ENCODE peak calls at places on chromosomes 6 and 20, in four cellular contexts. O is gastrocnemius medialis, V is endothelial cell of umbilical vein, Z is IMR-90. X is an unnamed sample.
A peak's percentile ranks its signal among the peaks of the same experiment; 100 is the strongest.

GRCh38 chr6:51398793-51399192 is 580.1 kb downstream of the TFAP2B start:
- DNase-seq in V (no peak), Z (no peak), O (no peak), X (no peak)

GRCh38 chr6:116511424-116512131 is at the start of gene CALHM5:
- DNase-seq in Z (peak; percentile 94), V (peak; percentile 91), O (no peak), X (peak; percentile 34)

GRCh38 chr20:44770480-44771171 is 25.0 kb downstream of the KCNK15 start:
- DNase-seq in O (no peak), V (no peak), Z (no peak), X (no peak)

GRCh38 chr6:27472182-27472616 is 706 bp downstream of the ZNF184 start:
- DNase-seq in V (peak; percentile 74), O (peak; percentile 19), Z (peak; percentile 87), X (peak; percentile 45)

GRCh38 chr6:7821426-7821825 is 89.2 kb downstream of the TXNDC5 start:
- DNase-seq in O (no peak), V (no peak), Z (peak; percentile 34), X (no peak)

GRCh38 chr6:121573466-121573865 is 138.0 kb downstream of the GJA1 start:
- DNase-seq in O (no peak), Z (no peak), V (peak; percentile 66), X (no peak)

GRCh38 chr6:170031096-170031471 is 259.8 kb downstream of the DLL1 start:
- DNase-seq in V (no peak), Z (no peak), O (no peak), X (no peak)

GRCh38 chr6:95321106-95321505 is 256.2 kb upstream of the MANEA start:
- DNase-seq in V (no peak), O (no peak), Z (peak; percentile 30), X (no peak)

GRCh38 chr6:6522709-6523108 is 65.8 kb upstream of the LY86 start:
- DNase-seq in V (no peak), Z (no peak), O (no peak), X (no peak)

GRCh38 chr20:58342104-58342945 is 32.8 kb downstream of the RAB22A start:
- DNase-seq in O (no peak), V (peak; percentile 69), Z (peak; percentile 67), X (no peak)

GRCh38 chr6:38603492-38603891 is 36.2 kb downstream of the BTBD9 start:
- DNase-seq in V (no peak), O (no peak), Z (no peak), X (no peak)

GRCh38 chr20:31551581-31552081 is 37.4 kb downstream of the HM13 start:
- DNase-seq in Z (no peak), V (no peak), O (no peak), X (no peak)

GRCh38 chr6:18415671-18416340 is 28.7 kb downstream of the RNF144B start:
- DNase-seq in Z (peak; percentile 48), O (peak; percentile 60), V (peak; percentile 55), X (no peak)

GRCh38 chr6:82144852-82145332 is 102.7 kb downstream of the IBTK start:
- DNase-seq in V (peak; percentile 75), Z (peak; percentile 93), O (peak; percentile 48), X (peak; percentile 63)

GRCh38 chr6:107421696-107422256 is 37.6 kb downstream of the PDSS2 start:
- DNase-seq in Z (no peak), V (no peak), O (no peak), X (no peak)

GRCh38 chr6:107414246-107414645 is 45.1 kb downstream of the PDSS2 start:
- DNase-seq in Z (no peak), V (no peak), O (no peak), X (no peak)

GRCh38 chr6:107416179-107416578 is 43.2 kb downstream of the PDSS2 start:
- DNase-seq in Z (no peak), O (no peak), V (no peak), X (no peak)

GRCh38 chr6:107419747-107420146 is 39.6 kb downstream of the PDSS2 start:
- DNase-seq in Z (no peak), V (no peak), O (no peak), X (no peak)

GRCh38 chr6:107418118-107418517 is 41.2 kb downstream of the PDSS2 start:
- DNase-seq in Z (peak; percentile 10), V (no peak), O (no peak), X (no peak)
- TF ChIP-seq CTCF in Z (peak; percentile 20), V (peak; percentile 46), O (no peak), X (no peak)

GRCh38 chr20:12936524-12936923 is 72.2 kb upstream of the SPTLC3 start:
- DNase-seq in V (no peak), Z (no peak), O (no peak), X (no peak)
- H3K4me1 ChIP-seq in V (peaks cover 6% of the 10 kb centered on the region), Z (no peaks in the 10 kb centered on the region), O (no peaks in the 10 kb centered on the region), X (no peaks in the 10 kb centered on the region)

GRCh38 chr20:10430704-10431103 is 3.3 kb downstream of the MKKS start:
- DNase-seq in O (no peak), V (no peak), Z (no peak), X (no peak)
- H3K27ac ChIP-seq in O (no peak overlapping the region), V (no peak overlapping the region), Z (no peak overlapping the region), X (no peak overlapping the region)

GRCh38 chr6:118963003-118963402 is 28.0 kb upstream of the MCM9 start:
- DNase-seq in O (no peak), Z (peak; percentile 10), V (peak; percentile 5), X (no peak)
- TF ChIP-seq CTCF in O (no peak), Z (peak; percentile 33), V (no peak), X (peak; percentile 33)

GRCh38 chr6:21998539-21998938 is 298.3 kb downstream of the PRL start:
- DNase-seq in Z (no peak), V (no peak), O (no peak), X (no peak)

GRCh38 chr6:21999012-21999528 is 297.8 kb downstream of the PRL start:
- DNase-seq in Z (peak; percentile 76), V (peak; percentile 89), O (no peak), X (no peak)

GRCh38 chr6:21996425-21997207 is 300.2 kb downstream of the PRL start:
- DNase-seq in V (peak; percentile 6), O (no peak), Z (no peak), X (no peak)

GRCh38 chr6:21995318-21995717 is 301.5 kb downstream of the PRL start:
- DNase-seq in Z (no peak), O (no peak), V (no peak), X (no peak)

DNA sequence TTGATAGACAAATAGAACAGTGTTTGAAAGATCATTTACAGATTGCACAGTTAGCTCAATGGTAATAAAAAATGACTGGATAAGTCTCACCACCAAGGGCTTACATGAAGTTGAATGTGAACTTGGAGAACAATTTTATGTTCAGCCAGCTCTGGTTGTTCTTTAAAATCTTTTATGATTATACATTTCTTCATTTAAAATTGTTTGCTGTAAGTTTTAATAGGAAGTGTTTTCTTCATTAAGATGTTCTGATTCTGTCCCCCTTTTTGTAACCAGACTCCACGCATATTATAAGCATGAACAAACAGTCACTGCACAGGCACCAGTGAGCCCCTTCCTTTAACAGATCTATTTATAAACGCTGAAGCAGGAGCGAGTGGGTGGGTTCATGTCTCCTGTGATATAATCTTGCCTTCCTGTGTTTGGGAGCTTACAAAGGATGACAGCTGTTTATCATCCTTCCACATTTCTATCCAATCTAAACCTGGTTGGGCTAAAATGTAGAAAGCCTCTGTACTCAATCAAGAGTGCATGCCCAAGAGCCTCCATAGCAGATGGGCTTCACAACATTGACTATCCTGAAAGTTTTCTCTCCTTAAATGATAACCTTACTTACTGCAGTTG is 299.3 kb downstream of the PRL start:
- DNase-seq in V (peak; percentile 60), O (no peak), Z (peak; percentile 59), X (no peak)
- H3K4me1 ChIP-seq in V (peaks cover 19% of the 10 kb centered on the region), O (peaks cover 6% of the 10 kb centered on the region), Z (peaks cover 11% of the 10 kb centered on the region), X (no peaks in the 10 kb centered on the region)

GRCh38 chr6:143225929-143226328 is 165.2 kb downstream of the AIG1 start:
- DNase-seq in O (no peak), Z (no peak), V (no peak), X (no peak)
- H3K27ac ChIP-seq in O (no peak overlapping the region), Z (no peak overlapping the region), V (no peak overlapping the region), X (no peak overlapping the region)

DNA sequence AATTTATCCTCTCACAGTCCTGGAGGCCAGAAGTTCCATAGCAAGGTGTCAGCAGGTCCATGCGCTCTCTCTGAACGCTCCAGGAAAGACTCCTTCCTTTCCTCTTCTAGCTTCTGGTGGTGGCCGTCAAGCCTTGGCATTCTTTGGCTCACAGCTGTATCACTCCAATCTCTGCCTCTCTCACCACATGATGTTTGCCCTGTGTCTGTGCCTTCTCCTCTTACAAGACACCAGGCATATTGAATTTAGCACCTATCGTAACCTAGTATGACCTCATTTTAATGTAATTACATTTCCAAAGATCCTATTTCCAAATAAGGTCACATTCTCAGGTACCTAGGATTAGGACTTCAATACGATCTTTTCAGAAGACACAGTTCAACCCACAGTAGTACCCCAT is 428.5 kb downstream of the CD83 start:
- DNase-seq in Z (no peak), V (no peak), O (peak; percentile 57), X (no peak)
- TF ChIP-seq CTCF in Z (no peak), V (no peak), O (no peak), X (no peak)

X was measured in psoas muscle.